ENCODE peak calls at places on chromosomes 16 and 17, in seven cellular contexts. C is AG08395; L is stimulated activated naive CD8-positive, alpha-beta T cell treated with anti-CD3 and anti-CD28 coated beads, Interleukin-15, Interleukin-2, amounts not matched to agents 100 U/mL and 50 U/mL, for 24 hours; U is omental fat pad; Q is NCI-H1694 treated with DMSO at 0.1 percent for 48 hours; Y is cardiac muscle cell; M is activated CD4-positive, alpha-beta T cell treated with anti-CD3 and anti-CD28 coated beads, Interleukin-2, amount 50 U/mL, for 48 hours. B is an unnamed sample.

GRCh38 chr16:11164482-11165270 is 91.3 kb downstream of the SOCS1 start:
- DNase-seq in L (no peak), M (no peak), Q (no peak), Y (no peak), C (no peak), U (no peak), B (no peak)

GRCh38 chr16:78437352-78437968 is 338.0 kb downstream of the WWOX start:
- DNase-seq in Q (peak; percentile 16), M (peak; percentile 10), Y (peak; percentile 70), C (no peak), L (peak; percentile 36), U (no peak), B (peak; percentile 42)

GRCh38 chr16:361341-361871 is 8.9 kb upstream of the AXIN1 start:
- DNase-seq in L (no peak), C (no peak), M (no peak), Y (no peak), Q (no peak), U (no peak), B (no peak)

GRCh38 chr17:79793924-79794304 is 3.0 kb downstream of the CBX8 start:
- DNase-seq in C (peak; percentile 66), U (no peak), Q (no peak), Y (peak; percentile 78), M (no peak), L (no peak), B (no peak)

GRCh38 chr16:57532251-57532625 is 4.1 kb downstream of the CCDC102A start:
- DNase-seq in U (peak; percentile 20), Q (no peak), L (no peak), Y (no peak), M (no peak), C (no peak), B (no peak)

GRCh38 chr16:74521691-74522090 is 85.2 kb downstream of the GLG1 start:
- DNase-seq in Y (no peak), C (peak; percentile 68), M (no peak), Q (no peak), U (no peak), L (no peak), B (no peak)

GRCh38 chr17:66431080-66431795 is 128.8 kb downstream of the PRKCA start:
- DNase-seq in C (peak; percentile 22), U (no peak), L (no peak), Q (no peak), Y (no peak), M (no peak), B (no peak)

GRCh38 chr17:11493947-11494346 is 104.3 kb upstream of the DNAH9 start:
- DNase-seq in Y (no peak), U (no peak), L (no peak), M (no peak), C (no peak), Q (no peak), B (no peak)

GRCh38 chr16:7504844-7505243 is 172.2 kb downstream of the RBFOX1 start:
- DNase-seq in C (no peak), M (no peak), U (no peak), Q (no peak), L (no peak), Y (no peak), B (no peak)

GRCh38 chr17:57553991-57554825 is 190.9 kb downstream of the CCDC182 start:
- DNase-seq in C (no peak), U (no peak), M (no peak), Q (no peak), L (no peak), Y (peak; percentile 48), B (peak; percentile 12)

GRCh38 chr17:82020874-82021727 is 1.6 kb downstream of the CENPX start:
- DNase-seq in U (no peak), L (peak; percentile 65), Q (peak; percentile 49), Y (peak; percentile 74), M (peak; percentile 68), C (peak; percentile 81), B (peak; percentile 88)

GRCh38 chr16:52251495-52251894 is 295.4 kb downstream of the TOX3 start:
- DNase-seq in M (no peak), Q (no peak), L (no peak), C (no peak), U (no peak), Y (no peak), B (no peak)

GRCh38 chr16:75506567-75506966 is 11.3 kb upstream of the CHST6 start:
- DNase-seq in Q (no peak), C (peak; percentile 69), L (no peak), M (no peak), U (no peak), Y (no peak), B (no peak)

GRCh38 chr16:6377956-6378355 is 954.7 kb upstream of the RBFOX1 start:
- DNase-seq in L (no peak), Y (no peak), U (no peak), C (no peak), Q (peak; percentile 93), M (no peak), B (no peak)

GRCh38 chr16:56610017-56610608 is 1.7 kb downstream of the MT2A start:
- DNase-seq in Y (no peak), M (peak; percentile 80), C (peak; percentile 41), Q (no peak), L (peak; percentile 85), U (peak; percentile 66), B (peak; percentile 87)

GRCh38 chr17:72631568-72631967 is 460.9 kb downstream of the SLC39A11 start:
- DNase-seq in L (no peak), C (no peak), Y (no peak), Q (no peak), M (no peak), U (no peak), B (no peak)

GRCh38 chr17:47400333-47400732 is 76.6 kb downstream of the EFCAB13 start:
- DNase-seq in L (no peak), U (no peak), M (no peak), Y (no peak), C (no peak), Q (no peak), B (no peak)

GRCh38 chr17:30323895-30324319 is 9.9 kb downstream of the TMIGD1 start:
- DNase-seq in U (peak; percentile 51), L (peak; percentile 38), Y (no peak), M (peak; percentile 37), C (no peak), Q (no peak), B (peak; percentile 52)

GRCh38 chr17:16377804-16378400 is 3.0 kb upstream of the UBB start:
- DNase-seq in L (no peak), Q (no peak), C (peak; percentile 55), M (no peak), U (no peak), Y (no peak), B (no peak)

GRCh38 chr17:81018044-81018802 is 16.7 kb upstream of the BAIAP2 start:
- DNase-seq in L (peak; percentile 49), Y (no peak), U (no peak), C (peak; percentile 54), M (peak; percentile 28), Q (no peak), B (peak; percentile 58)

GRCh38 chr16:62064173-62064572 is 27.9 kb upstream of the CDH8 start:
- DNase-seq in Q (no peak), Y (no peak), U (no peak), L (no peak), M (no peak), C (no peak), B (no peak)

GRCh38 chr16:74309789-74310781 is 13.5 kb downstream of the PSMD7 start:
- DNase-seq in U (no peak), Y (peak; percentile 63), C (peak; percentile 68), M (no peak), L (peak; percentile 17), Q (peak; percentile 41), B (peak; percentile 73)

GRCh38 chr16:28587386-28587785 is 9.5 kb downstream of the SULT1A2 start:
- DNase-seq in Q (no peak), U (no peak), Y (no peak), L (no peak), C (peak; percentile 10), M (no peak), B (peak; percentile 25)

GRCh38 chr16:73615256-73615655 is 567.3 kb upstream of the ZFHX3 start:
- DNase-seq in Y (no peak), M (no peak), U (no peak), Q (no peak), C (no peak), L (no peak), B (no peak)

GRCh38 chr17:73027130-73027741 is 65.3 kb downstream of the SLC39A11 start:
- DNase-seq in U (no peak), M (no peak), Y (no peak), C (peak; percentile 81), Q (peak; percentile 17), L (no peak), B (no peak)

GRCh38 chr16:79272141-79272577 is 328.4 kb downstream of the MAF start:
- DNase-seq in Y (no peak), C (no peak), M (peak; percentile 75), L (peak; percentile 74), U (no peak), Q (no peak), B (no peak)

GRCh38 chr16:88290850-88291830 is 91.6 kb upstream of the ZNF469 start:
- DNase-seq in C (no peak), Q (no peak), M (no peak), L (no peak), U (no peak), Y (no peak), B (no peak)

B was measured in T47D.